ENCODE peak calls at places on chromosomes 2 and 18, in seven cellular contexts. V is GM12891; I is M059J; X is T follicular helper cell; O is cardiac septum; W is effector memory CD8-positive, alpha-beta T cell; E is NCI-H2171. Y is an unnamed sample.

GRCh38 chr18:73793386-73793785 is 354.2 kb downstream of the FBXO15 start:
- DNase-seq in V (no peak), I (peak), X (no peak), O (no peak), W (no peak), E (no peak), Y (no peak)

GRCh38 chr2:234463626-234464290 is 33.1 kb downstream of the ARL4C start:
- DNase-seq in V (no peak), I (peak), X (peak), O (no peak), W (peak), E (no peak), Y (peak)

GRCh38 chr2:16569401-16569800 is 96.2 kb downstream of the CYRIA start:
- DNase-seq in V (no peak), I (no peak), X (no peak), O (no peak), W (no peak), E (no peak), Y (no peak)

GRCh38 chr2:142863485-142863921 is 14.0 kb upstream of the KYNU start:
- DNase-seq in V (no peak), I (peak), X (no peak), O (no peak), W (no peak), E (no peak), Y (no peak)

GRCh38 chr2:11177871-11178598 is 22.8 kb downstream of the SLC66A3 start:
- DNase-seq in V (no peak), I (peak), X (no peak), O (no peak), W (no peak), E (peak), Y (no peak)

GRCh38 chr2:216692636-216693413 is 2.5 kb downstream of the IGFBP5 start:
- DNase-seq in V (peak), I (peak), X (peak), O (peak), W (peak), E (peak), Y (peak)

GRCh38 chr2:239289545-239289944 is 111.3 kb downstream of the HDAC4 start:
- DNase-seq in V (no peak), I (no peak), X (no peak), O (no peak), W (no peak), E (no peak), Y (no peak)

GRCh38 chr2:119702918-119703401 is 24.0 kb downstream of the TMEM177 start:
- DNase-seq in V (peak), I (peak), X (peak), O (peak), W (peak), E (peak), Y (peak)

Y was measured in naive thymus-derived CD8-positive, alpha-beta T cell.